ENCODE peak calls at places on chromosome 14, in seven cellular contexts. U, B, W, H, K, D and F are unnamed samples.

GRCh38 chr14:36514278-36515104 is 5.5 kb downstream of the NKX2-1 start:
- DNase-seq in H (no peak), U (no peak), W (no peak), B (no peak), D (peak; percentile 31), K (no peak), F (no peak)

GRCh38 chr14:62280366-62280765 is 518.1 kb downstream of the SNAPC1 start:
- DNase-seq in H (no peak), K (no peak), D (no peak), B (no peak), U (no peak), W (no peak), F (no peak)

GRCh38 chr14:22483863-22484593 is 105.0 kb downstream of the DAD1 start:
- DNase-seq in K (no peak), U (no peak), H (no peak), W (no peak), B (no peak), D (no peak), F (no peak)

GRCh38 chr14:37594238-37594915 is 672 bp downstream of the FOXA1 start:
- DNase-seq in U (peak; percentile 75), W (no peak), K (no peak), H (no peak), B (no peak), D (no peak), F (peak; percentile 80)

GRCh38 chr14:104294983-104295680 is 156.7 kb downstream of the KIF26A start:
- DNase-seq in K (no peak), D (no peak), W (peak; percentile 33), B (peak; percentile 5), U (no peak), H (peak; percentile 9), F (no peak)

GRCh38 chr14:64444984-64445845 is 20.1 kb upstream of the AKAP5 start:
- DNase-seq in K (no peak), D (peak; percentile 80), U (no peak), W (no peak), B (no peak), H (no peak), F (no peak)

GRCh38 chr14:95085321-95085720 is 72.0 kb downstream of the DICER1 start:
- DNase-seq in K (no peak), U (no peak), W (no peak), H (no peak), D (no peak), B (no peak), F (no peak)

GRCh38 chr14:67265131-67265530 is 23.9 kb downstream of the PALS1 start:
- DNase-seq in W (no peak), D (no peak), H (no peak), U (no peak), B (no peak), K (no peak), F (no peak)

GRCh38 chr14:101065696-101066694 is 162.5 kb upstream of the RTL1 start:
- DNase-seq in K (no peak), W (peak; percentile 27), U (no peak), B (peak; percentile 10), D (no peak), H (no peak), F (no peak)

GRCh38 chr14:101174522-101174838 is 271.0 kb upstream of the RTL1 start:
- DNase-seq in U (no peak), W (no peak), H (no peak), K (no peak), D (no peak), B (no peak), F (no peak)

GRCh38 chr14:76056128-76056527 is 70.6 kb downstream of the IFT43 start:
- DNase-seq in B (no peak), U (no peak), D (no peak), W (no peak), H (no peak), K (no peak), F (no peak)
- TF ChIP-seq CTCF in B (no peak), U (peak; percentile 26), D (no peak), W (peak; percentile 24), H (peak; percentile 46), K (no peak), F (peak; percentile 22)

DNA sequence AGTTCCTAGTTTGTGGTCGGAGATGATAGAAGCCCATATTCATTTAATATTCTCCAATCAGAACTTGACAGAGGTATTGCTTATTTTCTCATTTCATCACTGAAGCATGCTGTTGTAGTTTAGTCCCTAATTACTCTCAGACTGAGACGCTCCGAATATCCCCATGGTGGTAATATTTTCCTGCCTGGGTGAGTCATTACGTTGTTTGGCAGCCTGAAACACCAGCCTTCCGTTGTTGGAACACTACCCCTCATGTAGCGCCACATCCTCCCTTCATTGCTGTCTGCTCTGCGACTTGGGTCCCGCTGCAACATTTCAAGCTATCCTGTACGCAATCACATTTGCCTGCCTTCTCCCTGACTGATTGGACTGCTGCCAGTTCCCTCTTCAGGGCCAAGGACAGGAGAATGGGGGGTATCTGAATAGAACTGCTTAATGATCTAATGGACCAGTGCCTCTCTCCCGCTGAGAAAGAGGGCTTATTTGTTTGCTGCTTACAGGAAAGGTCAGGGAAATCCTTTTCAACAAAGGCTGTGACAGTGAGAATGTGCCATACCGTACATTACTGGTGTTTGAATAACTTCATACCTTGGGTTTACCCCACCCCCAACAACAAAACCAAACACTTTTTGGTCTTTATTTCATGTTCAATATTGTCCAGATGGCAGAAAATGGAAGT is 369.2 kb downstream of the NPAS3 start:
- DNase-seq in K (peak; percentile 26), H (no peak), B (peak; percentile 20), U (no peak), W (peak; percentile 64), D (no peak), F (no peak)
- TF ChIP-seq CTCF in K (no peak), H (no peak), B (no peak), U (no peak), W (no peak), D (no peak), F (no peak)

DNA sequence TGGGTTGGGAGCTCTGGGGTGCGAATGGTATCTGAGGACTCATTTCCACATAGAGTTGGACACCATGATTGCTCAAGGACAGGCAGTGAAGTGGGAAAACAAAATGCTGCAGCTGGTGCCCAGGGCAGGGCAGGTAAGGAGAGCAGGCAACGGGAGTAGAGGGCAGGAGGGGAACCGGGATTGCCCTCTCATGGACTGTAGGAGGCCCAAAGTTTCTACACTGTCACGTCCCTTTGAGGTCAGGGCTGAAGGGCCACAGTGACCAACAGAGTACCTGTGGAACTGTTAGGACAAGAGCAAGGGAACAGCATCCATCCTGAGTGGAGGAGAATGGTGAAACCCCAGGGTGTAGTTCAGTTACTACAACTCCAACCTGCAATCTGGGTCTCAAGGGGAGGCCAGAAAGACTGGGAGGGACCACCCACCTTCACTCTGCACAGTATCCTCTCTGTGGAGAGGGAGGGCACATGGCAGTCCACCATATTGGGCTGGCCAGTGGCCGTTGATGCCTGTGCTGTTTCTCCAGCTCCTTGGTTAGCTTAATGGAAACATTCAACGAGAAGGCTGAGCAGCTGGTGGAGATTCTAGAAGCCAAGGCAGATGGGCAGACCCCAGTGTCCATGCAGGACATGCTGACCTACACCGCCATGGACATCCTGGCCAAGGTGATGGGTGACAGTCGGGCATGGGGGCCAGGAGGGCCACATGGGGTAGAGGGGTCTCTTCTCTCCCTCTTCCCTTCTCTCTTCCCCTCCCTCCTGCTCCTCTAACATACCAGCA is 22.2 kb downstream of the CYP46A1 start:
- DNase-seq in D (no peak), K (no peak), U (no peak), W (no peak), B (no peak), H (no peak), F (no peak)
- TF ChIP-seq CTCF in D (no peak), K (no peak), U (no peak), W (no peak), B (no peak), H (no peak), F (no peak)

DNA sequence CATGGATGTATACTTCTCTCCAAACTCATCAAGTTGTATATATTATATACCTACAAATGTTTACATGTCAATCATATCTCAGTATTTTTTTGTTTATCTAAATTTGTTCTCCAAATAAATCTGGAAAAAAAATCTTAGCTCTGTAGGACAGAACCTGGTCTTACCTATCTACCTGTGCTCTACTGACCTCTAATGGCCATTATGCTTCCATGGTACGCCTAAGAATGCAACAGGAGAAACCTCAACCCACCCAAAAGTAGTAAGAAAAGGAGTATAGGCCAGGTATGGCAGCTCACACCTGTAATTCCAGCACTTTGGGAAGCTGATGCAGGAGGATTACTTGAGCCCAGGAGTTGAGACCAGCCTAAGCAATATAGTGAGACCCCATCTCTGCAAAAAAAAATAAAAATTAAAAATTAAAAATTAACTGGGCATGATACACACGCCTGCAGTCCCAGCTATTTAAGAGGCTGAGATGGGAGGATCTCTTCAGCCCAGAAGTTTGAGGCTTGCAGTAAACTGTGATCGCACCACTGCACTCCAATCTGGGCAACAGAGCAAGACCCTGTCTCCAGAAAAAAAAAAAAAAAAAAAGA is 8.7 kb downstream of the OR11H4 start:
- DNase-seq in K (no peak), B (no peak), W (no peak), D (no peak), H (no peak), U (no peak), F (no peak)
- TF ChIP-seq CTCF in K (no peak), B (no peak), W (no peak), D (no peak), H (no peak), U (no peak), F (no peak)

GRCh38 chr14:80979951-80980350 is 24.5 kb downstream of the TSHR start:
- DNase-seq in W (no peak), H (no peak), K (no peak), B (no peak), U (no peak), D (no peak), F (no peak)

GRCh38 chr14:80978403-80978802 is 23.0 kb downstream of the TSHR start:
- DNase-seq in H (no peak), D (no peak), U (no peak), B (no peak), K (no peak), W (no peak), F (no peak)

GRCh38 chr14:80973918-80974317 is 18.5 kb downstream of the TSHR start:
- DNase-seq in K (no peak), B (no peak), H (no peak), U (no peak), D (no peak), W (no peak), F (no peak)

GRCh38 chr14:80974338-80975078 is 19.1 kb downstream of the TSHR start:
- DNase-seq in K (no peak), B (no peak), U (no peak), H (no peak), D (no peak), W (no peak), F (no peak)

GRCh38 chr14:80977103-80977728 is 21.8 kb downstream of the TSHR start:
- DNase-seq in D (no peak), B (no peak), K (no peak), W (no peak), H (no peak), U (no peak), F (no peak)
- TF ChIP-seq CTCF in D (no peak), B (no peak), K (no peak), W (no peak), H (no peak), U (peak; percentile 15), F (no peak)